ENCODE peak calls at places on chromosomes 4 and X, in ten cellular contexts. Q, B, U, K, H, F, I, L, S and O are unnamed samples.

GRCh38 chr4:37803348-37803973 is 23.0 kb upstream of the PGM2 start:
- DNase-seq in F (no peak), H (no peak), K (no peak), I (no peak), L (no peak), B (no peak), Q (no peak), U (no peak), S (no peak), O (peak; percentile 56)

GRCh38 chr4:6802050-6802449 is 19.5 kb downstream of the KIAA0232 start:
- DNase-seq in Q (no peak), K (no peak), B (no peak), L (no peak), F (no peak), I (no peak), U (no peak), H (no peak), S (no peak), O (no peak)

GRCh38 chr4:14856927-14857220 is 145.4 kb upstream of the CPEB2 start:
- DNase-seq in L (no peak), S (no peak), K (no peak), Q (no peak), B (no peak), I (no peak), F (no peak), H (no peak), U (no peak), O (no peak)

GRCh38 chr4:30847157-30847556 is 127.0 kb downstream of the PCDH7 start:
- DNase-seq in F (no peak), U (no peak), B (no peak), I (no peak), L (no peak), S (no peak), Q (no peak), K (no peak), H (no peak), O (no peak)

GRCh38 chrX:155612312-155613224 is at the start of gene TMLHE:
- DNase-seq in H (peak; percentile 27), L (peak; percentile 83), F (peak; percentile 9), K (peak; percentile 8), B (peak; percentile 9), S (peak; percentile 77), I (peak; percentile 17), U (no peak), Q (peak; percentile 66), O (peak; percentile 57)

GRCh38 chrX:3651272-3651671 is 62.2 kb downstream of the PRKX start:
- DNase-seq in Q (no peak), F (no peak), H (no peak), L (no peak), I (peak; percentile 9), S (no peak), B (no peak), U (no peak), K (peak; percentile 11), O (peak; percentile 15)

GRCh38 chr4:148007303-148007702 is 275.4 kb downstream of the ARHGAP10 start:
- DNase-seq in H (no peak), Q (no peak), L (no peak), U (no peak), F (no peak), B (no peak), S (no peak), K (peak; percentile 76), I (no peak), O (peak; percentile 97)

GRCh38 chrX:123215397-123216089 is 31.5 kb downstream of the GRIA3 start:
- DNase-seq in Q (no peak), U (no peak), L (peak; percentile 38), H (no peak), B (no peak), K (no peak), I (no peak), S (no peak), F (no peak), O (no peak)

GRCh38 chrX:44872319-44872816 is 620 bp upstream of the KDM6A start:
- DNase-seq in U (no peak), K (no peak), F (no peak), L (no peak), B (no peak), Q (peak; percentile 44), S (no peak), H (peak; percentile 16), I (no peak), O (peak; percentile 5)

GRCh38 chr4:176077561-176077960 is 11.9 kb downstream of the WDR17 start:
- DNase-seq in I (no peak), H (no peak), F (no peak), U (no peak), Q (no peak), K (no peak), S (no peak), L (no peak), B (no peak), O (no peak)

GRCh38 chr4:15077969-15078368 is 75.7 kb downstream of the CPEB2 start:
- DNase-seq in I (no peak), Q (no peak), F (no peak), K (no peak), S (no peak), L (no peak), H (no peak), U (no peak), B (no peak), O (no peak)

GRCh38 chr4:117164338-117164737 is 79.0 kb upstream of the TRAM1L1 start:
- DNase-seq in Q (no peak), B (no peak), H (no peak), K (no peak), F (no peak), U (no peak), I (no peak), L (no peak), S (no peak), O (no peak)

GRCh38 chrX:41045960-41046567 is 39.2 kb upstream of the USP9X start:
- DNase-seq in L (no peak), F (no peak), I (no peak), S (peak; percentile 33), B (no peak), K (no peak), U (no peak), Q (no peak), H (peak; percentile 13), O (no peak)

GRCh38 chr4:88159137-88159725 is 792 bp upstream of the ABCG2 start:
- DNase-seq in Q (no peak), B (no peak), H (no peak), S (no peak), L (peak; percentile 38), F (no peak), K (no peak), I (no peak), U (no peak), O (no peak)

GRCh38 chr4:128177376-128177959 is 110.1 kb downstream of the PGRMC2 start:
- DNase-seq in I (no peak), H (no peak), Q (no peak), K (no peak), S (no peak), U (no peak), B (no peak), L (no peak), F (no peak), O (peak; percentile 35)

GRCh38 chr4:128639586-128640270 is 169.8 kb upstream of the JADE1 start:
- DNase-seq in H (no peak), B (no peak), I (no peak), U (no peak), Q (no peak), L (peak; percentile 50), S (no peak), F (no peak), K (no peak), O (no peak)

GRCh38 chr4:177511611-177512010 is 69.4 kb upstream of the AGA start:
- DNase-seq in F (no peak), H (peak; percentile 67), K (no peak), U (no peak), I (no peak), S (no peak), L (no peak), Q (no peak), B (no peak), O (no peak)

GRCh38 chr4:55947912-55948725 is 626 bp upstream of the CEP135 start:
- DNase-seq in F (no peak), U (no peak), H (no peak), Q (peak; percentile 42), I (no peak), K (peak; percentile 95), S (no peak), L (no peak), B (peak; percentile 10), O (peak; percentile 92)

GRCh38 chr4:128285085-128286023 is 2.3 kb downstream of the PGRMC2 start:
- DNase-seq in S (no peak), B (no peak), Q (no peak), U (no peak), I (no peak), H (peak; percentile 32), L (no peak), K (no peak), F (no peak), O (no peak)